ENCODE peak calls at places on chromosomes 16 and 17, in four cellular contexts. One of them, this sample, is unnamed.
A peak's percentile ranks its signal among the peaks of the same experiment; 100 is the strongest.

GRCh38 chr17:75316253-75316652 is 27.0 kb upstream of the SLC25A19 start:
- ATAC-seq in naive thymus-derived CD4-positive, alpha-beta T cell: no peak
- ATAC-seq in A549: peak; percentile 32
- ATAC-seq in activated CD8-positive, alpha-beta T cell treated with anti-CD3 and anti-CD28 coated beads, Interleukin-2, amount 10 ng/mL, durations not matched to agents 7 days and 5 days: peak; percentile 12
- ATAC-seq in this sample: no peak

GRCh38 chr16:80946481-80946880 is 60.2 kb downstream of the CMC2 start:
- ATAC-seq in naive thymus-derived CD4-positive, alpha-beta T cell: no peak
- ATAC-seq in activated CD8-positive, alpha-beta T cell treated with anti-CD3 and anti-CD28 coated beads, Interleukin-2, amount 10 ng/mL, durations not matched to agents 7 days and 5 days: no peak
- ATAC-seq in A549: no peak
- ATAC-seq in this sample: no peak

GRCh38 chr17:9959377-9959981 is 54.4 kb upstream of the RCVRN start:
- ATAC-seq in A549: peak; percentile 77
- ATAC-seq in naive thymus-derived CD4-positive, alpha-beta T cell: no peak
- ATAC-seq in activated CD8-positive, alpha-beta T cell treated with anti-CD3 and anti-CD28 coated beads, Interleukin-2, amount 10 ng/mL, durations not matched to agents 7 days and 5 days: no peak
- ATAC-seq in this sample: peak; percentile 61

GRCh38 chr17:63598284-63598683 is 2.4 kb upstream of the TACO1 start:
- ATAC-seq in activated CD8-positive, alpha-beta T cell treated with anti-CD3 and anti-CD28 coated beads, Interleukin-2, amount 10 ng/mL, durations not matched to agents 7 days and 5 days: no peak
- ATAC-seq in A549: no peak
- ATAC-seq in naive thymus-derived CD4-positive, alpha-beta T cell: peak; percentile 28
- ATAC-seq in this sample: no peak

GRCh38 chr17:60604686-60605334 is 4.8 kb downstream of the PPM1D start:
- ATAC-seq in A549: no peak
- ATAC-seq in activated CD8-positive, alpha-beta T cell treated with anti-CD3 and anti-CD28 coated beads, Interleukin-2, amount 10 ng/mL, durations not matched to agents 7 days and 5 days: no peak
- ATAC-seq in naive thymus-derived CD4-positive, alpha-beta T cell: no peak
- ATAC-seq in this sample: no peak

GRCh38 chr16:50538411-50539052 is 9.7 kb upstream of the NKD1 start:
- ATAC-seq in activated CD8-positive, alpha-beta T cell treated with anti-CD3 and anti-CD28 coated beads, Interleukin-2, amount 10 ng/mL, durations not matched to agents 7 days and 5 days: no peak
- ATAC-seq in naive thymus-derived CD4-positive, alpha-beta T cell: no peak
- ATAC-seq in A549: no peak
- ATAC-seq in this sample: no peak

GRCh38 chr16:50821586-50821985 is 79.7 kb downstream of the CYLD start:
- ATAC-seq in naive thymus-derived CD4-positive, alpha-beta T cell: no peak
- ATAC-seq in activated CD8-positive, alpha-beta T cell treated with anti-CD3 and anti-CD28 coated beads, Interleukin-2, amount 10 ng/mL, durations not matched to agents 7 days and 5 days: no peak
- ATAC-seq in A549: peak; percentile 70
- ATAC-seq in this sample: no peak

GRCh38 chr17:58960068-58960467 is 146.6 kb downstream of the TRIM37 start:
- ATAC-seq in activated CD8-positive, alpha-beta T cell treated with anti-CD3 and anti-CD28 coated beads, Interleukin-2, amount 10 ng/mL, durations not matched to agents 7 days and 5 days: no peak
- ATAC-seq in A549: no peak
- ATAC-seq in naive thymus-derived CD4-positive, alpha-beta T cell: no peak
- ATAC-seq in this sample: peak; percentile 63

GRCh38 chr16:11245988-11246387 is 10.0 kb downstream of the SOCS1 start:
- ATAC-seq in activated CD8-positive, alpha-beta T cell treated with anti-CD3 and anti-CD28 coated beads, Interleukin-2, amount 10 ng/mL, durations not matched to agents 7 days and 5 days: peak; percentile 41
- ATAC-seq in naive thymus-derived CD4-positive, alpha-beta T cell: no peak
- ATAC-seq in A549: no peak
- ATAC-seq in this sample: no peak

GRCh38 chr16:59612094-59612493 is 878.0 kb upstream of the GOT2 start:
- ATAC-seq in activated CD8-positive, alpha-beta T cell treated with anti-CD3 and anti-CD28 coated beads, Interleukin-2, amount 10 ng/mL, durations not matched to agents 7 days and 5 days: no peak
- ATAC-seq in naive thymus-derived CD4-positive, alpha-beta T cell: no peak
- ATAC-seq in A549: no peak
- ATAC-seq in this sample: no peak